ENCODE peak calls at places on chromosomes 4 and X, in four cellular contexts. H, Y, Z and P are unnamed samples.

GRCh38 chrX:136810493-136810892 is 29.8 kb upstream of the ARHGEF6 start:
- DNase-seq in H (no peak), Y (no peak), Z (peak), P (peak)

GRCh38 chr4:48297447-48297846 is 27.8 kb upstream of the TEC start:
- DNase-seq in H (no peak), Y (no peak), Z (no peak), P (no peak)

GRCh38 chrX:110402091-110402854 is 43.6 kb downstream of the RTL9 start:
- DNase-seq in H (no peak), Y (peak), Z (no peak), P (no peak)

GRCh38 chr4:183333983-183334382 is 11.8 kb upstream of the CLDN24 start:
- DNase-seq in H (no peak), Y (no peak), Z (no peak), P (no peak)

GRCh38 chrX:68234171-68234910 is 199.0 kb downstream of the OPHN1 start:
- DNase-seq in H (no peak), Y (peak), Z (no peak), P (no peak)

GRCh38 chrX:1483843-1484637 is 31.3 kb upstream of the ASMTL start:
- DNase-seq in H (no peak), Y (no peak), Z (no peak), P (no peak)

GRCh38 chrX:68045008-68045577 is 388.2 kb downstream of the OPHN1 start:
- DNase-seq in H (no peak), Y (no peak), Z (no peak), P (no peak)

GRCh38 chr4:140875751-140876389 is 119.7 kb upstream of the TBC1D9 start:
- DNase-seq in H (no peak), Y (no peak), Z (no peak), P (no peak)

GRCh38 chrX:39162322-39162721 is 361.1 kb downstream of the MID1IP1 start:
- DNase-seq in H (no peak), Y (peak), Z (peak), P (peak)

GRCh38 chrX:153608821-153609220 is 9.9 kb upstream of the CCNQ start:
- DNase-seq in H (no peak), Y (no peak), Z (no peak), P (no peak)

GRCh38 chrX:86148024-86148511 is at the start of gene DACH2:
- DNase-seq in H (peak), Y (peak), Z (peak), P (peak)